ENCODE peak calls at places on chromosomes 1 and 21, in six cellular contexts. O is SK-N-SH, T is HCT116, L is H1, R is GM12878, W is HepG2. A is an unnamed sample. For H3K36me3, the result is how much of the 10 kb centered on the place peaks cover.

GRCh38 chr1:36991551-36991950 is 42.8 kb downstream of the GRIK3 start:
- DNase-seq in L (no peak), O (no peak), T (no peak), W (no peak), R (no peak), A (no peak)

GRCh38 chr1:242239394-242239793 is 240.5 kb upstream of the MAP1LC3C start:
- DNase-seq in O (no peak), W (no peak), R (no peak), T (no peak), L (no peak), A (no peak)

GRCh38 chr1:66265796-66266195 is 268.2 kb upstream of the SGIP1 start:
- DNase-seq in L (no peak), W (no peak), R (no peak), O (no peak), T (no peak), A (no peak)

GRCh38 chr1:45557422-45557944 is 6.9 kb downstream of the AKR1A1 start:
- DNase-seq in O (no peak), R (no peak), W (no peak), L (no peak), T (no peak), A (no peak)

GRCh38 chr1:64663654-64664053 is 81.2 kb upstream of the RAVER2 start:
- DNase-seq in R (no peak), T (no peak), L (no peak), W (peak), O (peak), A (peak)

GRCh38 chr1:210464519-210465039 is 135.9 kb downstream of the HHAT start:
- DNase-seq in W (no peak), R (no peak), L (no peak), T (no peak), O (peak), A (no peak)

GRCh38 chr1:82177190-82177589 is 376.5 kb downstream of the ADGRL2 start:
- DNase-seq in W (no peak), R (no peak), O (no peak), T (no peak), L (no peak), A (no peak)

GRCh38 chr21:38751379-38752050 is 54.2 kb upstream of the ETS2 start:
- DNase-seq in O (no peak), W (no peak), R (no peak), L (no peak), T (no peak), A (no peak)

GRCh38 chr1:6962390-6962955 is 177.2 kb downstream of the CAMTA1 start:
- DNase-seq in W (no peak), T (peak), O (peak), L (no peak), R (peak), A (peak)

GRCh38 chr1:58062635-58063034 is 483.9 kb downstream of the OMA1 start:
- DNase-seq in W (no peak), L (no peak), R (no peak), O (no peak), T (no peak), A (no peak)

GRCh38 chr1:112507896-112508241 is 896 bp upstream of the WNT2B start:
- DNase-seq in T (no peak), W (no peak), L (no peak), R (no peak), O (peak), A (peak)

GRCh38 chr1:227940791-227941241 is 6.9 kb downstream of the WNT9A start:
- DNase-seq in R (no peak), T (no peak), L (no peak), O (no peak), W (no peak), A (no peak)

GRCh38 chr1:15758537-15758936 is at the start of gene FBLIM1:
- DNase-seq in W (no peak), R (no peak), O (peak), L (no peak), T (no peak), A (peak)

GRCh38 chr1:165697881-165698842 is at the start of gene ALDH9A1:
- DNase-seq in O (peak), R (peak), T (peak), W (peak), L (peak), A (peak)

GRCh38 chr1:222167111-222167510 is 380.8 kb downstream of the HHIPL2 start:
- DNase-seq in T (peak), L (no peak), R (peak), O (peak), W (no peak), A (peak)

GRCh38 chr21:45766501-45766900 is 123.0 kb downstream of the PCBP3 start:
- DNase-seq in T (no peak), L (no peak), W (no peak), O (peak), R (no peak), A (no peak)
- TF ChIP-seq SIN3A in T (no peak), L (no peak), W (no peak), O (no peak), R (no peak), A (no peak)

GRCh38 chr1:32774464-32774808 is 42.7 kb downstream of the YARS1 start:
- DNase-seq in W (no peak), R (no peak), T (no peak), O (no peak), L (no peak), A (no peak)
- H3K36me3 ChIP-seq in W (under half), R (under half), T (under half), O (under half), L (half or more), A (half or more)

GRCh38 chr1:56113679-56114078 is 465.7 kb downstream of the PLPP3 start:
- DNase-seq in O (no peak), W (no peak), R (no peak), T (no peak), L (no peak), A (no peak)
- TF ChIP-seq RAD21 in O (no peak), W (no peak), R (no peak), T (no peak), L (no peak), A (no peak)

GRCh38 chr1:181318858-181319235 is 164.5 kb upstream of the CACNA1E start:
- DNase-seq in T (no peak), O (no peak), W (no peak), R (no peak), L (no peak), A (no peak)

GRCh38 chr1:181314959-181315358 is 168.4 kb upstream of the CACNA1E start:
- DNase-seq in O (no peak), W (no peak), L (no peak), R (no peak), T (no peak), A (no peak)

GRCh38 chr1:181317261-181317924 is 165.9 kb upstream of the CACNA1E start:
- DNase-seq in W (no peak), L (no peak), R (no peak), O (no peak), T (no peak), A (no peak)

GRCh38 chr1:181319903-181320302 is 163.4 kb upstream of the CACNA1E start:
- DNase-seq in T (no peak), W (no peak), O (no peak), L (no peak), R (no peak), A (no peak)

DNA sequence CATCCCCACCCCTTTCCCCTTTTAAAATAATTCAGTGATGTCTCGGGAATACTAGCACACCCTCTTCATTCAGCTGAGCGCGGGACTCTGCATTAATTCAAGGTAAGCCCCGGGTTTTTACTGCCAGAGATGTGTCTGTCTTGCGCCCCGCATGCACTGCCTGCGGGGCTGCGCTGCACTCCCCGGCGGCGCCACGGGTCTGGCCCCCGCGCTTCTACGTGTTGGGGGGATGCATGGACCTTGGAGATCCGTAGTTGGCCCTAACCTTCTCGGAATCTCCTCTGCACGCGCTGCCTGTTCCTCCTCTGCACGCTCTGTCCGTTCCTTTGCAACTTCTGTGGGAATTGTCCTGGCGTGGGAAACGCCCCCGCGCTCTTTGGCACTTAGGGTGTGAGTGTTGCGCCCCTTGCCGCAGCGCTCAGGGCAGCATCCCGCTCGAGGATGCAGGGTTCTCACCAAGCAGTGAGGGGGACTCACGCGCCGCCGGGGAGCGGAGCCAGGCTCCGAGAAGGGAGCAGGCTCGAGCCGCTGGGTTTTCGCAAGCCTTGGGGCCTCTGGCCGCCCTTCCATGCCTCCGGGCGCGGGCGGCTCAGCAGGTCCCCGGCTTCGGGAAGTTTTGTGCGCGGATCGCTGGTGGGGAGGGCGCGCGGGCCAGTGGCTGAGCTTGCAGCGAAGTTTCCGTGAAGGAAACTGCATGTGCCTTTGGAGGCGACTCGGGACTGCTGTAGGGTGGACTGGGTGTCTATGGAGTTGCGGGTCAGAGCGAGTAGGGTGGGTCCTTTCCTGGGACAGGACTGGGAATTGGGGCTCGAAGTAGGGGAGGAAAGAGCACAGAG is 165.1 kb upstream of the CACNA1E start:
- DNase-seq in W (no peak), L (no peak), T (no peak), R (no peak), O (no peak), A (no peak)
- TF ChIP-seq SIN3A in W (no peak), L (no peak), T (no peak), R (no peak), O (no peak), A (no peak)

DNA sequence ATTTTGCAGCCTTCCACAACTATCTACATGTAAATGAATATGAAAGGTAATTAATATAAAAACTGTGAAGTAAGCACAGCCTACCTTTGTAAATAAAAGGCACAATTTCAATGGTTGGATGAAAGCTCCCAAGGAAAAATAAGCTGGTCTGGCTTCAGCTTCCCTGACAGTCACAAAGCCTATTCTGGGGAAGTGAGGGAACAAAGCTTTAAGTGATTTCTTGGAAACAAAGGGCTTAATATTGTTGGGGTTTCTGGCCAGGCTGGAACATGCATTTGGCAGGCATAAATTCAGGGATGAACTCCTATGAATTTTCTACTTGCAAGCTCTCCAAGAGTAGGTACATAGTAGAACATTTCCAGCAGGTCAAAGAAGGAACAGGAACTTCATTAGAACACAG is 17.3 kb downstream of the BCAS2 start:
- DNase-seq in T (no peak), R (no peak), W (no peak), L (no peak), O (no peak), A (no peak)
- H3K36me3 ChIP-seq in T (under half), R (under half), W (under half), L (under half), O (under half), A (under half)

DNA sequence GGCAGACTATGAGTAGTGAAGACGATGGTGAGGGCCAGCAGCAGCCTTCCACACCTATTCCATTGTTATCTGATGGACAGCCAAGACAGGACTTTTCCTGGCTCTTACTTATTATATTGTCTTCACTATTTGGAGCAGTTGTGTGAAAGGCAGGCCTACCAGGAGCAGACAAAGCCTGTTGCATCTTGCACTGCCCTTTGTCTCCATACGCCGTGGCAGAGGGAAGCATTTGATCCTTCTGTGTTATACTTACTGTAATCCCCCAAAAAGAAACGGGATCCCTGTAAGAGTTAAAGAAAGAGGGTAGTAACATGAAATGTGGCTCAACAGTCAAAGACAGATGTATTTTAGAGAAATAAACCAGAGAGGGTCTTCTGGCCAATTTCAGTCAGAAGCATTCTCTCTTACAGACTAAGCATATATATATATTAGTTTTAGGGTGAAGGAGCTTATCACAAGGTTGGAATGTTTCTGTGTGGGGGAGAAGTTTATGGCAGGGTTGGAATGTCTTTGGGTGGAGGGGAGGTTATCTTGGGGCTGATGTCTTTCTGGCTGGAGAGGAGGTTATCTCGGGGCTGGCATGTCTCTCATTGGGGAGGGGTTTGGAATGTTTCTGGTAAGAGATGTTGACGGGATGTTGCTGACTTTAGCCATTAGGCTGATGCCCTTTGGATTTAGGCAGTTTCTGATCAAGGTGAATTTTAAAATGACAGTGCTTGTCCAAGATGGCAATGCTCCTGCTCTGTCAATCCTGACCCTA is 23.4 kb upstream of the HSD3B1 start:
- DNase-seq in T (no peak), L (no peak), W (no peak), R (no peak), O (no peak), A (no peak)
- TF ChIP-seq RAD21 in T (no peak), L (no peak), W (no peak), R (no peak), O (no peak), A (no peak)

GRCh38 chr1:178064191-178064821 is 29.6 kb upstream of the RASAL2 start:
- DNase-seq in T (no peak), R (no peak), O (no peak), L (no peak), W (no peak), A (no peak)

GRCh38 chr1:178061632-178062031 is 32.3 kb upstream of the RASAL2 start:
- DNase-seq in W (no peak), L (no peak), O (no peak), R (no peak), T (no peak), A (no peak)

GRCh38 chr1:178057863-178058576 is 35.9 kb upstream of the RASAL2 start:
- DNase-seq in O (no peak), L (no peak), R (no peak), T (no peak), W (no peak), A (no peak)

GRCh38 chr1:178057131-178057765 is 36.7 kb upstream of the RASAL2 start:
- DNase-seq in T (no peak), W (no peak), O (no peak), R (no peak), L (no peak), A (no peak)

GRCh38 chr1:178060789-178061556 is 32.9 kb upstream of the RASAL2 start:
- DNase-seq in L (peak), W (peak), R (no peak), O (no peak), T (no peak), A (no peak)
- TF ChIP-seq SIN3A in L (peak), W (no peak), R (no peak), O (no peak), T (no peak), A (no peak)

A was measured in K562.